ENCODE peak calls at places on chromosomes 11 and 22, in eight cellular contexts. Q, I, O, C, N, G, P and T are unnamed samples.

GRCh38 chr11:77196961-77197360 is 68.9 kb downstream of the MYO7A start:
- DNase-seq in Q (no peak), I (no peak), O (no peak), C (no peak), N (no peak), G (no peak), P (no peak), T (no peak)

GRCh38 chr11:3022300-3022967 is 30.3 kb upstream of the NAP1L4 start:
- DNase-seq in Q (peak; percentile 66), I (no peak), O (peak; percentile 85), C (no peak), N (peak; percentile 90), G (peak; percentile 91), P (no peak), T (peak; percentile 40)

GRCh38 chr11:1234771-1235614 is 12.1 kb downstream of the MUC5B start:
- DNase-seq in Q (no peak), I (no peak), O (no peak), C (no peak), N (no peak), G (no peak), P (peak; percentile 7), T (no peak)

GRCh38 chr11:81237139-81237538 is 1496.5 kb downstream of the FAM181B start:
- DNase-seq in Q (peak; percentile 64), I (peak; percentile 63), O (no peak), C (no peak), N (peak; percentile 49), G (peak; percentile 40), P (no peak), T (no peak)

GRCh38 chr22:36104988-36105387 is 55.6 kb downstream of the APOL3 start:
- DNase-seq in Q (peak; percentile 12), I (no peak), O (peak; percentile 43), C (no peak), N (peak; percentile 44), G (no peak), P (no peak), T (no peak)

GRCh38 chr11:116117326-116118137 is 613.3 kb upstream of the CADM1 start:
- DNase-seq in Q (no peak), I (no peak), O (no peak), C (no peak), N (no peak), G (no peak), P (no peak), T (no peak)

GRCh38 chr11:22690891-22691290 is 24.5 kb downstream of the GAS2 start:
- DNase-seq in Q (no peak), I (no peak), O (no peak), C (no peak), N (no peak), G (no peak), P (no peak), T (no peak)

GRCh38 chr22:25845985-25846745 is 104.2 kb downstream of the MYO18B start:
- DNase-seq in Q (peak; percentile 3), I (no peak), O (no peak), C (no peak), N (no peak), G (peak; percentile 2), P (no peak), T (no peak)

GRCh38 chr11:128492903-128493569 is 94.3 kb downstream of the ETS1 start:
- DNase-seq in Q (no peak), I (no peak), O (no peak), C (no peak), N (no peak), G (no peak), P (no peak), T (no peak)

GRCh38 chr11:108218912-108219783 is 3.3 kb downstream of the NPAT start:
- DNase-seq in Q (no peak), I (no peak), O (no peak), C (no peak), N (no peak), G (no peak), P (no peak), T (no peak)

GRCh38 chr11:102287963-102288744 is 29.1 kb upstream of the BIRC3 start:
- DNase-seq in Q (peak; percentile 77), I (peak; percentile 88), O (peak; percentile 86), C (peak; percentile 66), N (peak; percentile 83), G (peak; percentile 87), P (peak; percentile 37), T (no peak)

GRCh38 chr11:128684582-128685382 is 9.1 kb upstream of the FLI1 start:
- DNase-seq in Q (no peak), I (no peak), O (no peak), C (no peak), N (no peak), G (no peak), P (no peak), T (no peak)

GRCh38 chr11:30488304-30488998 is 97.7 kb downstream of the MPPED2 start:
- DNase-seq in Q (peak; percentile 47), I (peak; percentile 80), O (peak; percentile 5), C (no peak), N (no peak), G (peak; percentile 61), P (peak; percentile 60), T (peak; percentile 14)

GRCh38 chr11:75450826-75451783 is 18.1 kb upstream of the KLHL35 start:
- DNase-seq in Q (no peak), I (no peak), O (no peak), C (peak; percentile 28), N (no peak), G (no peak), P (no peak), T (no peak)

GRCh38 chr11:88175707-88176066 is 444 bp upstream of the RAB38 start:
- DNase-seq in Q (no peak), I (no peak), O (peak; percentile 55), C (no peak), N (no peak), G (no peak), P (no peak), T (no peak)

GRCh38 chr11:109062445-109062844 is 359.5 kb upstream of the C11orf87 start:
- DNase-seq in Q (peak; percentile 45), I (no peak), O (peak; percentile 81), C (no peak), N (peak; percentile 79), G (peak; percentile 45), P (no peak), T (peak; percentile 54)

DNA sequence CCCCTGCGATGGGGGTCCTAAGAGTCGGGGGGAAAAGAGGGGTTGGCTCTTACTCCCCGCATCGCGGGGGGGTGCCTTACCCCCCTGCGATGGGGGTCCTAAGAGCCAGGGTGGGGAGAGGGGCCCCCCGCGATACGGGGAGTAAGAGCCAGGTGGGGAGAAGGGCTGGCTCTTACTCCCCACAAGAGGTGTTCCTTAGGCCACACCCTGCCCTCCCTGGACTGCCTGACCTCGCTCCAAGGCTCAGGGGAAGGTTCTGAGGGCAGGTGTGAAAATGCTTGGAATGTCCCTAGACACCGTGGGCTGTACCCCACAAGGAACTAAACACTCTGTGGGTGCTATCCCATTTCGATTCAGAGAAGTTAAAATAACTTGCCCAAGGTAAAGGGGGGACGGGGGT is 7.8 kb downstream of the UNC93B1 start:
- DNase-seq in Q (no peak), I (no peak), O (no peak), C (no peak), N (no peak), G (no peak), P (no peak), T (no peak)
- H3K4me3 ChIP-seq in Q (no peak overlapping the region), I (no peak overlapping the region), O (no peak overlapping the region), C (no peak overlapping the region), N (no peak overlapping the region), G (no peak overlapping the region), P (no peak overlapping the region), T (no peak overlapping the region)

DNA sequence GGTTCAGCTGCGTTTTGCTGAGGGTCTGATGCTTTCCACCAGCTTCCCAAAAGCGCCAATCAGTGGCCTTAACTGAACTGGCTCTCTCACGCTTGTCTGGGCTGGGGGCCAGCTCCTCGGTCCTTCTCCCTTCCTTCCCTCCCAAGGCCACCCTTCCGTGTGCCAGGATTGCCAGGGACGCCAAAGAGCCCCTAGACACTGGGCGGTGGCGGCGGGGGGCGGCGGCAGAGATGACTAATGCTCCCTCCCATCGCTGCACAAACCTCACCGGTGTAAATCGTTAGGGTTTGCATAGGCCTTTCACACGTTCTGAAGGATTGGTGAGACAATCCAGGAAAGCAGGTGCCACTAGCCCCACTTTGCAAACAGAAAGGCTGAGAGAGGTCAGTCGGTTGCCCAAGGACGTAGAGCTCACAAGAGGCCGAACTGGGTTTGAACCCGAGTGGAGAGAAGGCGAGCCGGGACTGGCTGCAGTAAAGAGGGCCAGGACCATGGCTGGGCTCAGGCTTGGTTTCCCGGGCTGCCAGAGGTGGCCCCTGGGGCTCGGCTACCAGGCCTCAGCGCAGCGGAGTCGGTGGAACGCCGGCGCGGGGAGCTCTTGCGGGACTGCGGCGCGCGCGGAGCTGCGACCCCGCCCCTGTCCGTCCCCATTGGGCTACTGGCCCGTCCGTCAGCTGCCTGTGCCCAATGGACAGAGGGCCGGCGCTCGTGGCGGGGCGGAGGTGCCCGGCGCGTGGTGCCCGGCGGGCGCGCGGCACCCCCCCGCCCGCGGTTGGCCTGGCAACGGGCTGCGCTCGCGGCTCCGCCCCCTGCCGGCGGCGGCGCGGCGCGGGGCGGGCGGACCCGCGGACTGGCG is 589 bp upstream of the GNAZ start:
- DNase-seq in Q (peak; percentile 67), I (peak; percentile 95), O (peak; percentile 96), C (peak; percentile 46), N (peak; percentile 73), G (peak; percentile 84), P (peak; percentile 93), T (peak; percentile 28)
- TF ChIP-seq CTCF in Q (no peak), I (no peak), O (no peak), C (no peak), N (no peak), G (no peak), P (no peak), T (no peak)

DNA sequence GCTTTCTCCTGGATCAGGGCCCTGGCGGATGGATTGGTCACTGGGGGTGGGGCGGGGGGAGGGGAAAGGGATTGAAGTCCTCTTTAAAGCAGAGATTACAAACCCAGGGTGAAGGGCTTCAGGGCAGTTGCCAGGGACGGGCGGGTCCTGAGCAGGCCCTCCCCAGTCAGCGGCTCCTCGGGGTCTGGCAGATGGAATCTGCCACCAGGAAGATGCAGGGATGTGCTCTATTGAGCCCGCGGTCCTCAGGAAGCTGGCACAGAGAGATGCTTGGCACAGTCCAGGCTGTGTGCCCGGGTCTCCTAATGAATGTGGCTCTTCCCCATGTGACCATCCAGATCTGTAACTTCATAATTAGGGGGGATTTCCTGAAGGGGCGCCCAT is 33.5 kb downstream of the MACROD1 start:
- DNase-seq in Q (no peak), I (no peak), O (no peak), C (no peak), N (no peak), G (no peak), P (no peak), T (no peak)
- H3K4me3 ChIP-seq in Q (no peak overlapping the region), I (no peak overlapping the region), O (no peak overlapping the region), C (no peak overlapping the region), N (no peak overlapping the region), G (no peak overlapping the region), P (no peak overlapping the region), T (no peak overlapping the region)

DNA sequence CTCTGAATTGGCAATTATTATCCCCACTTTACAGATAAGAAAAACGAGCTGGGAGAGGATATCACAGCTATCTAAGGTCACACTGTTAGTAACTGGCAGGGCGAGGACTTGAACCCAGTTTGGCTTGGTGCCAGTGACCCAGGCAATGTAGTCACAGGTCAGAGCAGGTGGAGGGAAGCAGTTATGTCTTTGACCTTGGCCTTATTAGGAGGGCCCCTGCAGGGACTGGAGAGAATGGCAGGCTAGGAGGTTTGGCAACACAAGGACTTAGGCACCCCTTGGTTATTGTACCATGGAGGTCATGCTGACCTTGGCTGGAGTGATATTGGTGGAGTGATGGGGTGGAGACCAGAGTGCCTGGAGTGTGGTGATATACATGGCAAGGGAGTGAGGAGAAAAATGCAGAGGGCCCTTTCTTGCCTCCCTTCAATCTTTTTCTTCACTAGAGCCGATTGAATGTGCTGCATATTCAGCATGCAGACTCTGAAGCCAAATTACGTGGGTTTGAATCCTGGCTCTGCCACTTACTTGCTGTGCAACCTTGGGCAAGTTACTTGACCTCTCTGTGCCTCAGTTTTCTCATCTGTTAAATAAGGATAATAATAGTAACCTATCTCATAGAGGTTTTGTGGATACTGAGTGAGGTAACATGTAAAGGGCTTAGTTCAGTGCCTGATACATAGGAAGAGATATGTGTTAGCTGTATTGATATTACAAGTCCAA is 92.7 kb upstream of the TBCEL start:
- DNase-seq in Q (no peak), I (no peak), O (no peak), C (no peak), N (no peak), G (no peak), P (no peak), T (no peak)
- TF ChIP-seq CTCF in Q (peak; percentile 19), I (no peak), O (no peak), C (no peak), N (peak; percentile 3), G (no peak), P (no peak), T (no peak)